ENCODE peak calls at places on chromosomes 13 and 19, in seven cellular contexts. G is psoas muscle, N is mesenchymal stem cell, R is uterus, Z is colonic mucosa, S is tibial nerve, B is Peyer's patch. K is an unnamed sample. For H3K4me1 and H3K27me3, the result is how much of the 10 kb centered on the place peaks cover.

GRCh38 chr13:37679043-37679442 is 80.5 kb upstream of the POSTN start:
- DNase-seq in G (no peak), N (no peak), R (no peak), Z (no peak), S (no peak), B (no peak), K (no peak)

GRCh38 chr13:28045861-28046260 is 54.5 kb downstream of the FLT3 start:
- DNase-seq in G (no peak), N (no peak), R (no peak), Z (no peak), S (no peak), B (no peak), K (no peak)

GRCh38 chr13:54206601-54207000 is 1178.0 kb downstream of the OLFM4 start:
- DNase-seq in G (no peak), N (no peak), R (no peak), Z (no peak), S (no peak), B (no peak), K (no peak)

GRCh38 chr19:10552596-10553053 is 8.9 kb downstream of the ATG4D start:
- DNase-seq in G (no peak), N (peak), R (no peak), Z (peak), S (no peak), B (peak), K (no peak)

GRCh38 chr19:40416918-40417713 is 3.9 kb upstream of the PRX start:
- DNase-seq in G (peak), N (peak), R (no peak), Z (no peak), S (peak), B (peak), K (no peak)

GRCh38 chr13:21060063-21060826 is 1.1 kb downstream of the LATS2 start:
- DNase-seq in G (peak), N (peak), R (peak), Z (peak), S (no peak), B (peak), K (peak)

GRCh38 chr19:10852098-10852800 is 4.0 kb downstream of the C19orf38 start:
- DNase-seq in G (no peak), N (peak), R (no peak), Z (no peak), S (no peak), B (no peak), K (no peak)

GRCh38 chr13:107817652-107818287 is 397.6 kb downstream of the LIG4 start:
- DNase-seq in G (no peak), N (no peak), R (no peak), Z (no peak), S (no peak), B (no peak), K (no peak)

GRCh38 chr19:43504426-43505185 is at the start of gene PHLDB3:
- DNase-seq in G (peak), N (no peak), R (peak), Z (peak), S (no peak), B (peak), K (no peak)

GRCh38 chr19:38932425-38933179 is 1.9 kb downstream of the MRPS12 start:
- DNase-seq in G (peak), N (peak), R (no peak), Z (no peak), S (no peak), B (peak), K (peak)

GRCh38 chr19:14901675-14902260 is 15.8 kb upstream of the OR7A17 start:
- DNase-seq in G (no peak), N (no peak), R (no peak), Z (no peak), S (no peak), B (no peak), K (no peak)

GRCh38 chr13:102567857-102568256 is 28.9 kb upstream of the TPP2 start:
- DNase-seq in G (no peak), N (no peak), R (no peak), Z (no peak), S (no peak), B (no peak), K (no peak)

GRCh38 chr19:18866800-18867123 is 29.2 kb downstream of the CERS1 start:
- DNase-seq in G (no peak), N (no peak), R (no peak), Z (no peak), S (no peak), B (no peak), K (no peak)

GRCh38 chr19:1041835-1042685 is 2.2 kb downstream of the ABCA7 start:
- DNase-seq in G (peak), N (no peak), R (no peak), Z (peak), S (no peak), B (peak), K (peak)

GRCh38 chr13:91362908-91363307 is 15.4 kb downstream of the MIR17HG start:
- DNase-seq in G (no peak), N (no peak), R (no peak), Z (no peak), S (no peak), B (no peak), K (no peak)

GRCh38 chr19:28793391-28794168 is 419.4 kb downstream of the UQCRFS1 start:
- DNase-seq in G (no peak), N (no peak), R (no peak), Z (no peak), S (no peak), B (no peak), K (peak)

GRCh38 chr13:32246468-32246867 is 68.7 kb downstream of the ZAR1L start:
- DNase-seq in G (no peak), N (peak), R (peak), Z (peak), S (no peak), B (peak), K (peak)

GRCh38 chr13:96172066-96172465 is 82.2 kb downstream of the HS6ST3 start:
- DNase-seq in G (no peak), N (no peak), R (no peak), Z (no peak), S (no peak), B (no peak), K (no peak)

GRCh38 chr19:58054792-58055482 is 4.1 kb upstream of the ZNF135 start:
- DNase-seq in G (no peak), N (no peak), R (peak), Z (no peak), S (no peak), B (no peak), K (no peak)

GRCh38 chr19:44770550-44771257 is 7.0 kb upstream of the CBLC start:
- DNase-seq in G (peak), N (peak), R (peak), Z (peak), S (peak), B (peak), K (peak)

GRCh38 chr19:18591735-18592385 is 3.3 kb downstream of the REX1BD start:
- DNase-seq in G (no peak), N (no peak), R (no peak), Z (no peak), S (no peak), B (no peak), K (no peak)

GRCh38 chr19:6725513-6726231 is 5.2 kb upstream of the C3 start:
- DNase-seq in G (no peak), N (no peak), R (no peak), Z (no peak), S (no peak), B (no peak), K (no peak)

GRCh38 chr19:30664358-30665058 is 292.3 kb downstream of the ZNF536 start:
- DNase-seq in G (no peak), N (no peak), R (no peak), Z (no peak), S (no peak), B (peak), K (peak)

GRCh38 chr19:3389876-3390361 is 23.5 kb downstream of the NFIC start:
- DNase-seq in G (peak), N (peak), R (no peak), Z (peak), S (no peak), B (no peak), K (peak)

GRCh38 chr19:55674459-55674840 is 576 bp upstream of the EPN1 start:
- DNase-seq in G (no peak), N (no peak), R (no peak), Z (no peak), S (no peak), B (no peak), K (no peak)

GRCh38 chr19:55676384-55676783 is 1.4 kb downstream of the EPN1 start:
- DNase-seq in G (peak), N (no peak), R (no peak), Z (no peak), S (no peak), B (peak), K (peak)

GRCh38 chr19:55674841-55675660 is at the start of gene EPN1:
- DNase-seq in G (peak), N (peak), R (peak), Z (peak), S (peak), B (peak), K (peak)

GRCh38 chr19:55676889-55677505 is 2.0 kb downstream of the EPN1 start:
- DNase-seq in G (no peak), N (no peak), R (no peak), Z (no peak), S (no peak), B (no peak), K (no peak)

GRCh38 chr19:55675661-55676354 is 782 bp downstream of the EPN1 start:
- DNase-seq in G (peak), N (peak), R (no peak), Z (no peak), S (no peak), B (no peak), K (no peak)
- H3K4me1 ChIP-seq in G (under half), N (half or more), R (under half), Z (under half), S (half or more), B (half or more), K (under half)

GRCh38 chr19:13622727-13623126 is 116.4 kb upstream of the CACNA1A start:
- DNase-seq in G (no peak), N (no peak), R (no peak), Z (no peak), S (no peak), B (no peak), K (no peak)

GRCh38 chr19:13623686-13624405 is 117.6 kb upstream of the CACNA1A start:
- DNase-seq in G (no peak), N (no peak), R (no peak), Z (no peak), S (no peak), B (no peak), K (no peak)

GRCh38 chr19:13633109-13633508 is 126.8 kb upstream of the CACNA1A start:
- DNase-seq in G (no peak), N (no peak), R (no peak), Z (peak), S (no peak), B (peak), K (no peak)

GRCh38 chr19:13629687-13630357 is 123.5 kb upstream of the CACNA1A start:
- DNase-seq in G (no peak), N (no peak), R (no peak), Z (no peak), S (no peak), B (no peak), K (no peak)

DNA sequence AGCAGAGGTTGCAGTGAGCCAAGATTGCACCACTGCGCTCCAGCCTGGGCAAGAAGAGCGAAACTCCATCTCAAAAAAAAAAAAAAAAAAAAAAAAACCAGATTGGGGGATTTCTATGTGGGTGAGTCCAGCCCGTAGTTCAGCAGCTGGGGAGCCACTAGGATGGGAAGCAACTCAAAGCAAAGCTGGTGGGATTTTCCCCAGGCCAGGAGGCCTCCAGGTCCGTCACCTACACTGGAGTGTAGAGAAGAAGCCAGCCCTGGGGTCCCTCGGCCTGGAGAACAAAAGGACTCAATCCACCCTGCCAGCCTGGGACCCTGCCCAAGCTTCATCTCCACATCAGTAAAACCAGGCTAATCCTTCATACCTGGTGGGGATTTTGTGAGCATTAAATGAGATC is 121.3 kb upstream of the CACNA1A start:
- DNase-seq in G (no peak), N (no peak), R (no peak), Z (no peak), S (no peak), B (no peak), K (no peak)
- H3K27me3 ChIP-seq in G (under half), N (under half), R (under half), Z (under half), S (half or more), B (under half), K (under half)

DNA sequence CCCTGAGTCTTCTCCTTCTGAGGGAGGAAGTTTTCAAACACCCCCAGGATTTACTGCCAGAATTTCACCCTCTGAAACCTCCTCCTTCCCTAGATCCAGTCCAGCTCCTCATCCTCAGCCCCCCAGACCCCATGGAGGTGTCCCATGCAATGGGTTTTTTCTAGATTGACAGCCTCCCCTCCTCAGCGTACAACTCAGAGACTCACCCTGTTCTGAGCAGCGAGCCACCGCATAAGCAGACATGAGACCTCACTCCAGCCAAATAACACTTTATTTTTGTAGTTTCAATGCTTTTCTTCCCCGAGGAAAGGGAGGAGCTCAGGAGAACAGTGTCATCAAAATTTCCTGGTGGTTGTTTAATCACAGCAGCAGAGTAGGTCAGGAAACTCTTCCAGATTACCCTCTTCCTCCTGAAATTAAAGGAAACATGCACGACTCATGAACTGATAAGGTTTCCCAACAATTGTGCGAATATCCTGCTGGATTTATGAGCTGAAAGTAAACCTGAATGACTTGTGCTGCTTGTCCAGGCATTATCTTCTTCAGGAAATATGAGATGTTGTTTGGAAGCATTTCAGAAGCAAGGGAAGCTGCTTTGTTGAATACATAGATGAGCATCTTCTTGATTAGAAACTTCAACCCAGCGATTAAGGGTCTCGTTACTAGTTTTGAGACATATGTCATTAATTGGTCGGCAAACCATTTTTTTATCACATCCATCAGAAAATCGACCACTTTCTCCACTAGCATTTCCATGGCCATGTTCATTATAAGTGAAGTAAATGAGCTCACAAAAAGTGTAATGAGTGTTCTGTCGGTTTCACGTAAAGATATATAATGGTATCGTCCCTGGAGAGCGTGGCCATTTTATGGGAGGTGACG is 36.2 kb downstream of the ERICH4 start:
- DNase-seq in G (no peak), N (no peak), R (no peak), Z (no peak), S (no peak), B (no peak), K (no peak)
- H3K27ac ChIP-seq in G (peak), N (no peak), R (peak), Z (no peak), S (peak), B (no peak), K (no peak)

GRCh38 chr19:56120002-56120370 is 1.1 kb downstream of the ZNF787 start:
- DNase-seq in G (no peak), N (no peak), R (no peak), Z (no peak), S (no peak), B (no peak), K (no peak)

GRCh38 chr19:56120371-56121179 is 520 bp downstream of the ZNF787 start:
- DNase-seq in G (peak), N (peak), R (peak), Z (peak), S (peak), B (peak), K (peak)

GRCh38 chr19:56117889-56118288 is 3.2 kb downstream of the ZNF787 start:
- DNase-seq in G (no peak), N (no peak), R (no peak), Z (no peak), S (no peak), B (no peak), K (no peak)

GRCh38 chr19:56118666-56119584 is 2.2 kb downstream of the ZNF787 start:
- DNase-seq in G (no peak), N (no peak), R (no peak), Z (no peak), S (no peak), B (no peak), K (peak)

DNA sequence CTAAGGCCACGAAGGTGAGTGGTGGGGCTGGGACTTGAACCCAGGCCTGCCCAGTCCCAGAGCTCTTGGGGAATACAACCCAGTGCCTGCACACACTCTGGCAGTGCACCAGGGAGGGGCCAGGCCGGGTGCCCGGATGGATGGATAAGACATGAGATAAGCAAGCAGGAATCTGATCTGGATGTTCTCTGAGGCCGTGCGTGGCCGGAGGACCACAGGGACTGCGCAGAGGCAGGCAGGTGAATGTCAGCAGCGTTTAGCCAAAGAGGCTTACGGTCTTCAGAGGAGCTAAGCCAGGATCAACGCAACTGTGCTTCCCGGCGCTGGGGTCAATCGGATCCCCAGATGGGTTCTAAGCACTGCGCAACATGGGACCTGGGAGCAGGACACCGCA is 1.5 kb downstream of the ZNF787 start:
- DNase-seq in G (peak), N (peak), R (no peak), Z (peak), S (no peak), B (peak), K (no peak)
- H3K4me1 ChIP-seq in G (under half), N (under half), R (under half), Z (under half), S (under half), B (under half), K (under half)

GRCh38 chr13:24127116-24127631 is 33.3 kb upstream of the SPATA13 start:
- DNase-seq in G (no peak), N (peak), R (no peak), Z (peak), S (no peak), B (peak), K (no peak)

GRCh38 chr13:24128962-24129361 is 31.6 kb upstream of the SPATA13 start:
- DNase-seq in G (no peak), N (no peak), R (no peak), Z (no peak), S (no peak), B (no peak), K (no peak)

GRCh38 chr13:24130134-24130792 is 30.3 kb upstream of the SPATA13 start:
- DNase-seq in G (no peak), N (peak), R (no peak), Z (no peak), S (no peak), B (no peak), K (no peak)

GRCh38 chr13:24124789-24125476 is 35.6 kb upstream of the SPATA13 start:
- DNase-seq in G (no peak), N (no peak), R (no peak), Z (no peak), S (no peak), B (no peak), K (no peak)

DNA sequence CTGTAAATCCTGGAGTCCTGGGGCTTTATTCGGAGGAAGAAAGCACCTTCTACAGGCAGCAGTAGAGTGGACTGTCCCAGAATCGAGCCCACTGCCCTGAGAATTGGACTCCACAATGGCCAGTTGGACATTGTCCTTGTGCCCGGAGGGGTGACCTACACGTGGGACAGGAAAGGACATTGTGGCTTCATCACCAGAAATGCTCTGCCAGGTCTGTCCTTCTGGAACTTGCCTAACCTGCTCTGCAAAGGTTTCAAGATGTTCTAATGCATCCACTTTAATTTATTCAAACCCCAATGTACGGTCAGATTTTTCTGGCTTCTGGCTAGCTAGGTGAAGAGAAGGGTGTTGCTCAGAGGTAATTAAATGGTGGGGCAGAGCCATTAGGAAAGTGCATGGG is 32.4 kb upstream of the SPATA13 start:
- DNase-seq in G (no peak), N (no peak), R (no peak), Z (no peak), S (no peak), B (no peak), K (no peak)
- H3K27me3 ChIP-seq in G (under half), N (under half), R (under half), Z (under half), S (under half), B (under half), K (under half)

DNA sequence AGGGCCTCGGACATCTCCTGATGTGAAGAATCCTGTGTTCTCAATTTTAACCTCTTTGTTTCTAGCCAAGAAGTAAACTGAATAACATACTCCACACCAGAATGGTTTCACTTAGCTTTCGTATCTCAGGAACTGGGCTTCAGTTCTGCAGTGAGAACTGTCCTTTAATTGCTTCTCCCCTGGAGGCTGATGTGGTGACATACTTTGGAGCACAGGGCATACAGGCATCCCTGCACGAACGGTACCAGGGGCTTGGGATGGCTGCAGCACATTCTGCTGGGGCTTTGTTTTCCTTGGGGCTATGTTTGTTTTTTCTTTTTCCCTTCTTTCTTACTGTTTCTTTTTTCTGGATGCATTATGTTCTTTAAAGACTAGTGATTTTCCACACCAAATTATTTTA is 230.5 kb downstream of the TM9SF2 start:
- DNase-seq in G (no peak), N (no peak), R (no peak), Z (no peak), S (no peak), B (no peak), K (no peak)
- H3K27ac ChIP-seq in G (no peak), N (no peak), R (no peak), Z (no peak), S (no peak), B (no peak), K (no peak)

GRCh38 chr19:46977548-46977947 is 42.1 kb upstream of the NPAS1 start:
- DNase-seq in G (no peak), N (peak), R (no peak), Z (no peak), S (no peak), B (no peak), K (no peak)
- H3K4me1 ChIP-seq in G (half or more), N (under half), R (under half), Z (under half), S (half or more), B (half or more), K (under half)

GRCh38 chr13:99965329-99966000 is 6.1 kb downstream of the ZIC5 start:
- DNase-seq in G (no peak), N (no peak), R (no peak), Z (no peak), S (no peak), B (peak), K (no peak)
- H3K27me3 ChIP-seq in G (under half), N (under half), R (under half), Z (half or more), S (half or more), B (under half), K (under half)

K was measured in pancreas.